ENCODE peak calls at places on chromosomes 11 and 22, in nine cellular contexts. X, Y, P, K, G, B, U, C and A are unnamed samples.

GRCh38 chr11:65043881-65044501 is 3.0 kb downstream of the SAC3D1 start:
- DNase-seq in C (peak), B (no peak), K (peak), P (no peak), X (peak), U (no peak), G (no peak), Y (no peak), A (no peak)

GRCh38 chr11:102220728-102221467 is 96.4 kb upstream of the BIRC3 start:
- DNase-seq in X (peak), K (no peak), G (no peak), B (no peak), P (no peak), Y (no peak), C (no peak), U (no peak), A (no peak)

GRCh38 chr11:13008625-13009475 is at the start of gene RASSF10:
- DNase-seq in K (peak), P (peak), U (peak), B (peak), Y (peak), C (peak), X (no peak), G (peak), A (peak)

GRCh38 chr11:27861706-27862430 is 161.6 kb upstream of the BDNF start:
- DNase-seq in G (no peak), C (no peak), Y (no peak), X (peak), P (no peak), B (no peak), K (no peak), U (no peak), A (no peak)

GRCh38 chr11:57699813-57700212 is 12.2 kb downstream of the MED19 start:
- DNase-seq in G (no peak), P (no peak), B (no peak), X (no peak), K (no peak), C (no peak), Y (peak), U (no peak), A (no peak)

GRCh38 chr11:111456859-111457730 is 55.1 kb downstream of the BTG4 start:
- DNase-seq in X (no peak), P (no peak), B (no peak), Y (no peak), G (no peak), C (no peak), K (no peak), U (no peak), A (no peak)

GRCh38 chr22:38657248-38657909 is 941 bp downstream of the CBY1 start:
- DNase-seq in U (no peak), B (peak), X (peak), C (no peak), G (no peak), P (peak), K (peak), Y (peak), A (peak)

GRCh38 chr11:87284306-87284705 is 246.6 kb downstream of the TMEM135 start:
- DNase-seq in C (no peak), K (no peak), Y (no peak), U (no peak), P (no peak), G (no peak), X (no peak), B (no peak), A (no peak)

GRCh38 chr11:34513674-34513995 is at the start of gene ELF5:
- DNase-seq in C (no peak), Y (peak), K (no peak), P (no peak), B (no peak), U (no peak), X (peak), G (no peak), A (no peak)

GRCh38 chr11:27505781-27506180 is 788 bp downstream of the LIN7C start:
- DNase-seq in B (no peak), Y (peak), U (no peak), G (no peak), P (no peak), X (no peak), C (no peak), K (no peak), A (no peak)

GRCh38 chr11:67506426-67507032 is 1.4 kb upstream of the PITPNM1 start:
- DNase-seq in B (no peak), P (no peak), G (no peak), Y (no peak), C (peak), K (peak), X (no peak), U (peak), A (no peak)

GRCh38 chr11:130562549-130562948 is 114.1 kb downstream of the ADAMTS15 start:
- DNase-seq in B (no peak), C (no peak), X (no peak), U (no peak), K (no peak), P (no peak), Y (no peak), G (no peak), A (no peak)

GRCh38 chr11:28528217-28528616 is 420.0 kb downstream of the METTL15 start:
- DNase-seq in P (no peak), G (no peak), B (no peak), Y (no peak), U (no peak), X (no peak), C (no peak), K (no peak), A (no peak)

GRCh38 chr11:112881461-112881860 is 79.8 kb upstream of the NCAM1 start:
- DNase-seq in U (peak), X (no peak), G (peak), P (no peak), Y (peak), B (peak), C (peak), K (peak), A (no peak)

GRCh38 chr22:46067159-46068111 is 82.9 kb upstream of the PPARA start:
- DNase-seq in G (no peak), P (no peak), Y (no peak), B (no peak), C (peak), X (peak), U (peak), K (no peak), A (peak)

GRCh38 chr11:353315-353857 is 15.9 kb upstream of the B4GALNT4 start:
- DNase-seq in X (peak), G (no peak), C (peak), P (no peak), U (peak), K (peak), Y (peak), B (no peak), A (peak)

GRCh38 chr11:107468596-107468995 is 11.0 kb upstream of the CWF19L2 start:
- DNase-seq in Y (no peak), B (no peak), K (no peak), X (no peak), G (no peak), C (no peak), U (no peak), P (no peak), A (peak)

GRCh38 chr11:113773092-113773415 is 438 bp downstream of the ZW10 start:
- DNase-seq in P (no peak), B (peak), Y (peak), X (peak), K (peak), U (peak), C (peak), G (no peak), A (no peak)

GRCh38 chr22:18033204-18033998 is 9.0 kb upstream of the MICAL3 start:
- DNase-seq in X (peak), C (no peak), Y (no peak), G (no peak), B (no peak), U (no peak), K (no peak), P (no peak), A (no peak)

GRCh38 chr22:29387921-29388758 is at the start of gene AP1B1:
- DNase-seq in Y (peak), K (peak), C (peak), U (peak), P (peak), X (peak), B (peak), G (peak), A (peak)

GRCh38 chr11:134742228-134742612 is 330.2 kb upstream of the B3GAT1 start:
- DNase-seq in X (no peak), K (no peak), P (no peak), C (no peak), B (no peak), G (no peak), U (no peak), Y (no peak), A (no peak)

GRCh38 chr11:132644511-132644910 is 887.8 kb downstream of the OPCML start:
- DNase-seq in K (no peak), C (no peak), G (no peak), U (no peak), B (peak), Y (no peak), P (no peak), X (no peak), A (no peak)

GRCh38 chr11:83819936-83820549 is 533.9 kb upstream of the CCDC90B start:
- DNase-seq in U (no peak), C (no peak), K (no peak), B (no peak), G (no peak), X (peak), P (peak), Y (peak), A (no peak)

GRCh38 chr22:20023214-20023613 is 2.3 kb downstream of the TANGO2 start:
- DNase-seq in X (no peak), Y (no peak), G (no peak), K (no peak), C (peak), U (no peak), P (no peak), B (no peak), A (no peak)

GRCh38 chr11:62708423-62709261 is 1.2 kb downstream of the GNG3 start:
- DNase-seq in P (no peak), X (no peak), G (no peak), B (no peak), Y (peak), C (peak), K (peak), U (peak), A (no peak)

GRCh38 chr11:115552151-115552550 is 47.9 kb upstream of the CADM1 start:
- DNase-seq in X (no peak), K (no peak), Y (no peak), P (no peak), U (no peak), G (no peak), B (no peak), C (no peak), A (no peak)

GRCh38 chr11:117473692-117474091 is 146.0 kb downstream of the CEP164 start:
- DNase-seq in P (no peak), B (no peak), K (no peak), C (no peak), Y (peak), G (no peak), X (peak), U (no peak), A (no peak)

GRCh38 chr11:86370922-86371614 is 3.6 kb upstream of the CCDC81 start:
- DNase-seq in P (no peak), U (no peak), Y (peak), G (no peak), K (no peak), B (no peak), C (no peak), X (peak), A (peak)

GRCh38 chr22:47616396-47617020 is 854.1 kb downstream of the TBC1D22A start:
- DNase-seq in P (no peak), K (no peak), G (no peak), X (no peak), U (peak), B (no peak), C (peak), Y (no peak), A (no peak)

GRCh38 chr22:40874016-40874415 is 12.1 kb upstream of the DNAJB7 start:
- DNase-seq in G (no peak), X (no peak), K (no peak), C (no peak), Y (no peak), P (no peak), B (no peak), U (no peak), A (no peak)

GRCh38 chr11:89487016-89487415 is 4.2 kb downstream of the NOX4 start:
- DNase-seq in Y (no peak), B (no peak), P (no peak), G (no peak), C (no peak), U (no peak), X (no peak), K (no peak), A (no peak)

GRCh38 chr11:1916986-1917522 is 2.4 kb upstream of the TNNT3 start:
- DNase-seq in X (no peak), K (no peak), U (no peak), P (peak), G (no peak), Y (no peak), C (no peak), B (no peak), A (no peak)

GRCh38 chr11:17598700-17599459 is 51.8 kb downstream of the OTOG start:
- DNase-seq in B (peak), C (peak), X (peak), U (peak), Y (peak), K (peak), P (peak), G (peak), A (peak)

GRCh38 chr11:47176328-47177228 is at the start of gene ARFGAP2:
- DNase-seq in X (peak), U (peak), C (peak), Y (peak), B (peak), G (peak), K (peak), P (peak), A (peak)

GRCh38 chr11:68142028-68142412 is 20.8 kb upstream of the CHKA start:
- DNase-seq in P (no peak), G (no peak), B (no peak), X (peak), K (no peak), C (no peak), Y (no peak), U (peak), A (peak)

GRCh38 chr11:72787262-72788104 is 6.4 kb downstream of the STARD10 start:
- DNase-seq in K (peak), U (no peak), G (no peak), C (no peak), B (no peak), X (no peak), Y (peak), P (peak), A (no peak)

GRCh38 chr11:125393331-125393730 is 102.7 kb downstream of the FEZ1 start:
- DNase-seq in Y (no peak), K (no peak), P (no peak), C (peak), B (no peak), U (no peak), G (no peak), X (no peak), A (no peak)
- TF ChIP-seq CTCF in Y (peak), K (no peak), P (no peak), C (no peak), B (no peak), U (no peak), G (no peak), X (peak), A (no peak)

GRCh38 chr11:123519797-123520193 is 89.7 kb downstream of the GRAMD1B start:
- DNase-seq in X (no peak), G (no peak), K (no peak), B (peak), U (no peak), P (no peak), C (no peak), Y (no peak), A (no peak)

GRCh38 chr11:123518496-123519054 is 88.5 kb downstream of the GRAMD1B start:
- DNase-seq in U (no peak), X (peak), K (no peak), B (no peak), P (peak), G (no peak), C (no peak), Y (no peak), A (no peak)

GRCh38 chr11:123516238-123516637 is 86.2 kb downstream of the GRAMD1B start:
- DNase-seq in X (no peak), G (no peak), P (no peak), C (no peak), K (no peak), B (no peak), Y (no peak), U (no peak), A (no peak)

GRCh38 chr11:123519055-123519796 is 89.2 kb downstream of the GRAMD1B start:
- DNase-seq in U (no peak), K (no peak), G (no peak), C (no peak), Y (peak), X (peak), B (peak), P (no peak), A (no peak)

DNA sequence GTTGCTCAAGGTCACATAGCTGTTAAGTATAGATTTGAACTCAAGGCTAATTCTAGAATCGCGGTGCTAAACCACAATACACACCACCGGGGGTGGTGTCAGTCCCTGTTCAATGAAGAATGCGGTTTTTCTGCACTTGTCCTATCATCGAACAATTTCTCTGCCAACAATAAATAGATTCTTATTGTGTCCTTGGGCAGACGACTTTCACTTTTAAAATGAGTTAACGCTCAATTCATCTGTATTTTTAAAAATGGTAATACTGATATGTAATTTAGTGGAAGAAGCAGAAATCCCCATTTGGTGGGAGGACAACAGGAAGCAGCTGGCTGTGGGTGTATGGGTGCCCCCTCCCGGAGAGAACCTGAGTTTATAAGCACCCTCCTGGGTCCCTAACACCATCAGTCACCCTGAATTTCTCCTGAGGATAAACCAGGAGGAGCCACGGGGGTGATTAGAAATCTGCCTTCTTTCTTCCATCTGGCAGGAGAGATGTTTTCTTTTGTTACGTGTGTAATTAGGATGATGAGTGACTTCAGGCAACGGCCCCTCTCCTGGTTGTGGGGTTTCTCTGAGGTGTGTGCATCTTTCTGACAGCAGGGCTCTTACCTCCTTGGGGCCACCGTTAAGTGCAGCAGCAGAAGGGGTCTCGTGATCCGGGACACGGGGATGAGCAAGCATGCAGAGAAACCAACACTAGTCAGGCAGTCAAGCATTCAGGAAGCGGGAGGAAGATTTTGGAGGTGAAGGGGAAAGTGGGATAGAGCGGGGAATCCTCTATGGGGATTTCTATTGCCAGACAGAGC is 87.7 kb downstream of the GRAMD1B start:
- DNase-seq in B (no peak), C (no peak), K (no peak), Y (no peak), U (no peak), G (no peak), P (peak), X (no peak), A (no peak)
- TF ChIP-seq CTCF in B (no peak), C (no peak), K (no peak), Y (no peak), U (no peak), G (no peak), P (no peak), X (no peak), A (no peak)

DNA sequence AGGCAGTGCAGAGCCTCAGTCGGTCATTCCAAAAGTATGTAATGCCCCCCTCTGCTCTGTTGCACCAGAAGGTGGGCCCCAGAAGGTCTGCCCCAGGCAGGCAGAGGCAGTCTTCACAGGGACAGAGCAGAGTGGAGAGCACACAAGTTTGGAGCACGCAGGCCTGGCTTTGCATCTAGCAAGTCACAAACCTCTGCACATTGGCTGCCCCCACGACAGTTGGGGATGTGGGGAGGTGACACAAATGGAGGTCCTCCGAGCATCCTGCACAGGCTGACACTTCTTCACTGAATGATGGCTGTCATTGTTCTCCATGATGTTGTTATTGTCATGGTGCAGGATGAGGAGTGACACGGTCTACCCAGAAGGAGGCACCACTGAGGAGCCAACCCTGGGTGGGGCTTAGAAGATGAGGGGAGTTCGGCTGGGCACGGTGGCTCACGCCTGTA is 11.9 kb downstream of the TOM1 start:
- DNase-seq in X (no peak), B (no peak), P (no peak), C (no peak), G (no peak), K (peak), Y (peak), U (no peak), A (no peak)
- TF ChIP-seq CTCF in X (no peak), B (no peak), P (no peak), C (no peak), G (no peak), K (no peak), Y (peak), U (no peak), A (no peak)

GRCh38 chr11:75536786-75537629 is 11.3 kb upstream of the GDPD5 start:
- DNase-seq in C (no peak), U (no peak), X (peak), B (no peak), K (no peak), P (peak), Y (no peak), G (no peak), A (peak)
- TF ChIP-seq CTCF in C (no peak), U (no peak), X (peak), B (no peak), K (no peak), P (no peak), Y (no peak), G (no peak), A (no peak)